ENCODE peak calls at places on chromosomes 4 and X, in six cellular contexts. Z, W, S, C, J and V are unnamed samples.

GRCh38 chr4:99135541-99136173 is 8.4 kb downstream of the ADH4 start:
- DNase-seq in S (no peak), C (no peak), J (no peak), Z (no peak), W (no peak), V (no peak)

GRCh38 chrX:4572652-4573051 is 859.2 kb upstream of the PRKX start:
- DNase-seq in J (no peak), W (no peak), Z (no peak), S (no peak), C (no peak), V (no peak)

GRCh38 chrX:43974076-43974475 is 886 bp upstream of the NDP start:
- DNase-seq in J (no peak), S (no peak), Z (no peak), W (no peak), C (no peak), V (no peak)

GRCh38 chr4:74307163-74307562 is 1.1 kb upstream of the EPGN start:
- DNase-seq in C (no peak), Z (no peak), J (no peak), W (no peak), S (no peak), V (no peak)

GRCh38 chr4:81650871-81651270 is 179.2 kb upstream of the RASGEF1B start:
- DNase-seq in W (no peak), C (no peak), Z (no peak), J (no peak), S (no peak), V (no peak)

GRCh38 chr4:144589512-144589911 is 56.4 kb upstream of the HHIP start:
- DNase-seq in J (no peak), C (no peak), Z (no peak), S (no peak), W (no peak), V (no peak)

GRCh38 chr4:18021720-18022571 is at the start of gene LCORL:
- DNase-seq in S (peak; percentile 99), Z (peak; percentile 90), C (peak; percentile 79), W (peak; percentile 98), J (peak; percentile 66), V (peak; percentile 89)

GRCh38 chrX:47562615-47563243 is 1.7 kb downstream of the ARAF start:
- DNase-seq in C (no peak), J (no peak), S (no peak), W (peak; percentile 61), Z (no peak), V (no peak)

GRCh38 chr4:87375719-87376291 is 15.2 kb downstream of the HSD17B11 start:
- DNase-seq in J (no peak), W (peak; percentile 35), S (peak; percentile 63), Z (no peak), C (no peak), V (no peak)

GRCh38 chr4:89509708-89510269 is 202.2 kb upstream of the GPRIN3 start:
- DNase-seq in J (no peak), Z (no peak), W (no peak), S (no peak), C (no peak), V (no peak)

GRCh38 chr4:25860586-25861421 is 2.0 kb downstream of the SEL1L3 start:
- DNase-seq in J (no peak), C (no peak), Z (no peak), S (no peak), W (no peak), V (no peak)

GRCh38 chr4:143633833-143634232 is 66.6 kb downstream of the FREM3 start:
- DNase-seq in J (no peak), W (no peak), Z (no peak), C (no peak), S (no peak), V (no peak)

GRCh38 chr4:180635276-180635675 is 1607.9 kb upstream of the TENM3 start:
- DNase-seq in J (no peak), C (no peak), S (peak; percentile 48), W (no peak), Z (no peak), V (no peak)

GRCh38 chrX:41452972-41453371 is 5.8 kb downstream of the NYX start:
- DNase-seq in J (no peak), Z (no peak), W (no peak), S (no peak), C (no peak), V (no peak)

GRCh38 chrX:20237864-20238263 is 28.8 kb downstream of the RPS6KA3 start:
- DNase-seq in S (no peak), C (no peak), Z (no peak), J (no peak), W (peak; percentile 8), V (no peak)

GRCh38 chr4:145324161-145324560 is 143.8 kb upstream of the OTUD4 start:
- DNase-seq in W (no peak), S (no peak), Z (no peak), C (no peak), J (no peak), V (no peak)

GRCh38 chr4:158817562-158818370 is 48.9 kb downstream of the FNIP2 start:
- DNase-seq in J (no peak), C (no peak), S (no peak), Z (no peak), W (no peak), V (no peak)

GRCh38 chr4:88791274-88791673 is 93.6 kb upstream of the NAP1L5 start:
- DNase-seq in S (peak; percentile 18), C (no peak), J (no peak), W (peak; percentile 37), Z (no peak), V (no peak)

GRCh38 chrX:136778914-136779313 is 1.8 kb downstream of the ARHGEF6 start:
- DNase-seq in J (no peak), W (no peak), Z (no peak), S (no peak), C (no peak), V (no peak)

GRCh38 chr4:86560447-86560846 is 33.7 kb upstream of the PTPN13 start:
- DNase-seq in C (no peak), J (no peak), S (no peak), W (peak; percentile 63), Z (no peak), V (no peak)

GRCh38 chrX:40281341-40282005 is 183.7 kb upstream of the BCOR start:
- DNase-seq in S (no peak), Z (no peak), W (peak; percentile 78), J (no peak), C (peak; percentile 9), V (no peak)

GRCh38 chr4:137531951-137532868 is at the start of gene PCDH18:
- DNase-seq in Z (peak; percentile 47), C (no peak), J (peak; percentile 60), W (peak; percentile 97), S (peak; percentile 98), V (peak; percentile 79)

GRCh38 chr4:78293841-78294301 is 236.7 kb downstream of the FRAS1 start:
- DNase-seq in Z (no peak), C (no peak), W (no peak), J (no peak), S (peak; percentile 31), V (no peak)

GRCh38 chr4:15451866-15452765 is 17.6 kb upstream of the CC2D2A start:
- DNase-seq in J (no peak), C (no peak), S (no peak), W (peak; percentile 28), Z (no peak), V (no peak)